ENCODE peak calls at places on chromosomes 3 and 15, in five cellular contexts. L, J, B, F and E are unnamed samples.

GRCh38 chr15:85750319-85750806 is 44.4 kb downstream of the KLHL25 start:
- DNase-seq in F (no peak), B (peak), J (no peak), L (peak), E (no peak)

GRCh38 chr3:19399356-19399755 is 251.0 kb downstream of the KCNH8 start:
- DNase-seq in J (no peak), L (peak), F (no peak), B (no peak), E (no peak)

GRCh38 chr3:160754855-160755747 is 930 bp upstream of the PPM1L start:
- DNase-seq in F (peak), J (peak), B (peak), L (peak), E (peak)

GRCh38 chr3:195774917-195775316 is 36.8 kb downstream of the MUC4 start:
- DNase-seq in B (peak), F (peak), L (peak), J (peak), E (peak)

GRCh38 chr3:9422712-9423424 is 25.5 kb downstream of the SETD5 start:
- DNase-seq in J (peak), F (peak), B (no peak), L (peak), E (peak)

GRCh38 chr3:184659797-184660301 is 52.0 kb downstream of the MAGEF1 start:
- DNase-seq in L (no peak), J (no peak), F (no peak), B (no peak), E (no peak)

GRCh38 chr3:12934431-12934830 is 93.1 kb upstream of the RPL32 start:
- DNase-seq in F (no peak), J (no peak), B (no peak), L (peak), E (no peak)

GRCh38 chr3:76938962-76939361 is 100.9 kb upstream of the ROBO2 start:
- DNase-seq in L (no peak), F (no peak), B (no peak), J (no peak), E (no peak)

GRCh38 chr15:41438206-41438605 is 21.3 kb downstream of the RTF1 start:
- DNase-seq in L (peak), J (no peak), B (no peak), F (no peak), E (no peak)

GRCh38 chr3:58184982-58185360 is 25.8 kb downstream of the DNASE1L3 start:
- DNase-seq in J (no peak), B (no peak), F (no peak), L (no peak), E (no peak)

GRCh38 chr3:125192190-125193035 is 20.1 kb downstream of the SLC12A8 start:
- DNase-seq in L (peak), B (no peak), F (no peak), J (peak), E (no peak)

GRCh38 chr3:42129014-42129953 is 38.1 kb downstream of the TRAK1 start:
- DNase-seq in J (no peak), L (peak), B (peak), F (no peak), E (peak)

GRCh38 chr3:38265604-38266307 is at the start of gene SLC22A13:
- DNase-seq in L (no peak), B (no peak), F (no peak), J (no peak), E (no peak)

GRCh38 chr3:187958432-187959003 is 195.4 kb upstream of the LPP start:
- DNase-seq in L (no peak), B (no peak), J (no peak), F (no peak), E (no peak)

GRCh38 chr15:28116521-28117488 is 17.7 kb upstream of the OCA2 start:
- DNase-seq in L (no peak), F (no peak), B (peak), J (no peak), E (no peak)

GRCh38 chr3:138594935-138595259 is 837 bp upstream of the CEP70 start:
- DNase-seq in F (no peak), J (no peak), B (no peak), L (no peak), E (no peak)

GRCh38 chr3:70308760-70309159 is 3.7 kb downstream of the MDFIC2 start:
- DNase-seq in J (peak), L (peak), F (peak), B (no peak), E (no peak)

GRCh38 chr3:128503751-128504532 is 10.9 kb upstream of the GATA2 start:
- DNase-seq in L (no peak), J (no peak), F (no peak), B (no peak), E (no peak)

GRCh38 chr15:98791046-98791701 is 142.8 kb downstream of the IGF1R start:
- DNase-seq in F (no peak), B (no peak), J (no peak), L (no peak), E (no peak)

GRCh38 chr3:184354121-184354728 is 7.2 kb downstream of the CLCN2 start:
- DNase-seq in F (peak), L (peak), J (peak), B (no peak), E (no peak)

GRCh38 chr15:43511012-43511885 is 6.2 kb upstream of the MAP1A start:
- DNase-seq in F (peak), L (peak), J (peak), B (no peak), E (peak)

GRCh38 chr3:175914785-175915184 is 1055.7 kb downstream of the NAALADL2 start:
- DNase-seq in F (no peak), B (no peak), J (no peak), L (no peak), E (no peak)

GRCh38 chr3:157427906-157428305 is 8.7 kb upstream of the PTX3 start:
- DNase-seq in F (no peak), B (no peak), J (no peak), L (no peak), E (no peak)

GRCh38 chr15:94397377-94397776 is 166.0 kb downstream of the MCTP2 start:
- DNase-seq in L (peak), F (no peak), B (no peak), J (no peak), E (no peak)